ENCODE peak calls at places on chromosomes 5 and 9, in nine cellular contexts. N is NCI-H1092; J is activated gamma-delta T cell treated with Interleukin-2 at 50 U/mL for 16 hours; E is RCC 7860; Y is NCI-H1436; O is iPS-NIHi11; V is kidney epithelial cell; C is stimulated activated CD8-positive, alpha-beta memory T cell treated with anti-CD3 and anti-CD28 coated beads, Interleukin-15, amount 100 ng/mL, for 4 hours; Z is mammary epithelial cell. R is an unnamed sample.
A peak's percentile ranks its signal among the peaks of the same experiment; 100 is the strongest.

GRCh38 chr9:68637020-68637419 is 68.0 kb upstream of the PIP5K1B start:
- DNase-seq in N (no peak), J (no peak), E (no peak), Y (no peak), O (no peak), V (no peak), C (no peak), Z (no peak), R (no peak)

GRCh38 chr9:3960661-3961144 is 339.2 kb downstream of the GLIS3 start:
- DNase-seq in N (no peak), J (no peak), E (peak; percentile 24), Y (no peak), O (no peak), V (peak; percentile 18), C (no peak), Z (peak; percentile 26), R (no peak)

GRCh38 chr9:80185112-80185738 is 613.5 kb downstream of the TLE4 start:
- DNase-seq in N (no peak), J (no peak), E (no peak), Y (no peak), O (no peak), V (no peak), C (no peak), Z (no peak), R (no peak)

GRCh38 chr9:2493106-2493505 is 128.5 kb upstream of the VLDLR start:
- DNase-seq in N (no peak), J (no peak), E (no peak), Y (no peak), O (no peak), V (no peak), C (no peak), Z (no peak), R (no peak)

GRCh38 chr5:157870837-157871834 is 12.2 kb upstream of the CLINT1 start:
- DNase-seq in N (no peak), J (no peak), E (peak; percentile 94), Y (no peak), O (no peak), V (peak; percentile 91), C (no peak), Z (peak; percentile 99), R (no peak)

GRCh38 chr9:114235113-114235589 is 79.8 kb downstream of the COL27A1 start:
- DNase-seq in N (no peak), J (no peak), E (no peak), Y (no peak), O (peak; percentile 47), V (no peak), C (no peak), Z (no peak), R (no peak)

GRCh38 chr9:35616681-35617459 is 1.3 kb downstream of the CD72 start:
- DNase-seq in N (peak; percentile 13), J (peak; percentile 60), E (no peak), Y (peak; percentile 38), O (peak; percentile 74), V (no peak), C (peak; percentile 57), Z (peak; percentile 40), R (peak; percentile 58)

GRCh38 chr9:20981486-20981885 is 50.0 kb downstream of the HACD4 start:
- DNase-seq in N (no peak), J (no peak), E (no peak), Y (no peak), O (peak; percentile 14), V (peak; percentile 23), C (no peak), Z (no peak), R (no peak)

GRCh38 chr5:176543428-176544182 is 5.5 kb upstream of the CDHR2 start:
- DNase-seq in N (peak; percentile 23), J (peak; percentile 67), E (peak; percentile 14), Y (no peak), O (peak; percentile 65), V (no peak), C (no peak), Z (peak; percentile 61), R (peak; percentile 63)

GRCh38 chr9:80885894-80886293 is 803.5 kb downstream of the TLE1 start:
- DNase-seq in N (peak; percentile 19), J (no peak), E (no peak), Y (no peak), O (no peak), V (no peak), C (no peak), Z (no peak), R (no peak)

GRCh38 chr5:132500244-132500930 is 9.8 kb upstream of the IRF1 start:
- DNase-seq in N (no peak), J (no peak), E (no peak), Y (no peak), O (no peak), V (no peak), C (no peak), Z (no peak), R (no peak)

GRCh38 chr5:35198681-35199080 is 31.6 kb downstream of the PRLR start:
- DNase-seq in N (no peak), J (no peak), E (no peak), Y (no peak), O (no peak), V (no peak), C (no peak), Z (no peak), R (no peak)

R was measured in stimulated activated naive CD4-positive, alpha-beta T cell treated with Interleukin-2 at 50 U/mL for 16 hours.